ENCODE peak calls at places on chromosome 13, in seven cellular contexts. One of them, this sample, is unnamed.

GRCh38 chr13:33464345-33464744 is 178.8 kb upstream of the STARD13 start:
- DNase-seq in SK-N-SH: no peak
- DNase-seq in K562: no peak
- DNase-seq in HepG2: no peak
- DNase-seq in H1: no peak
- DNase-seq in GM12891: no peak
- DNase-seq in GM12878: no peak
- DNase-seq in this sample: no peak

GRCh38 chr13:86002921-86003488 is 203.8 kb upstream of the SLITRK6 start:
- DNase-seq in GM12878: no peak
- DNase-seq in HepG2: no peak
- DNase-seq in K562: no peak
- DNase-seq in H1: no peak
- DNase-seq in SK-N-SH: no peak
- DNase-seq in GM12891: no peak
- DNase-seq in this sample: no peak

GRCh38 chr13:22047082-22047784 is 376.4 kb downstream of the FGF9 start:
- DNase-seq in H1: no peak
- DNase-seq in GM12878: no peak
- DNase-seq in K562: no peak
- DNase-seq in HepG2: peak
- DNase-seq in GM12891: no peak
- DNase-seq in SK-N-SH: no peak
- DNase-seq in this sample: no peak

GRCh38 chr13:50352720-50353491 is 337.7 kb downstream of the KCNRG start:
- DNase-seq in GM12891: no peak
- DNase-seq in H1: no peak
- DNase-seq in GM12878: no peak
- DNase-seq in HepG2: no peak
- DNase-seq in SK-N-SH: no peak
- DNase-seq in K562: no peak
- DNase-seq in this sample: no peak

GRCh38 chr13:112760440-112760839 is 70.6 kb downstream of the ATP11A start:
- DNase-seq in GM12891: no peak
- DNase-seq in HepG2: no peak
- DNase-seq in GM12878: no peak
- DNase-seq in K562: no peak
- DNase-seq in SK-N-SH: no peak
- DNase-seq in H1: no peak
- DNase-seq in this sample: no peak

GRCh38 chr13:39930060-39930459 is 274.6 kb downstream of the COG6 start:
- DNase-seq in GM12878: no peak
- DNase-seq in K562: no peak
- DNase-seq in SK-N-SH: no peak
- DNase-seq in H1: no peak
- DNase-seq in GM12891: no peak
- DNase-seq in HepG2: no peak
- DNase-seq in this sample: no peak

GRCh38 chr13:51152713-51153112 is 41.6 kb upstream of the C13orf42 start:
- DNase-seq in SK-N-SH: no peak
- DNase-seq in HepG2: no peak
- DNase-seq in K562: no peak
- DNase-seq in H1: no peak
- DNase-seq in GM12891: no peak
- DNase-seq in GM12878: no peak
- DNase-seq in this sample: no peak

GRCh38 chr13:50584856-50585580 is 258.5 kb downstream of the DLEU7 start:
- DNase-seq in K562: no peak
- DNase-seq in SK-N-SH: no peak
- DNase-seq in GM12891: no peak
- DNase-seq in H1: no peak
- DNase-seq in HepG2: no peak
- DNase-seq in GM12878: no peak
- DNase-seq in this sample: no peak

GRCh38 chr13:92972751-92973150 is 253.9 kb upstream of the GPC6 start:
- DNase-seq in HepG2: no peak
- DNase-seq in GM12891: no peak
- DNase-seq in SK-N-SH: no peak
- DNase-seq in H1: no peak
- DNase-seq in GM12878: no peak
- DNase-seq in K562: no peak
- DNase-seq in this sample: no peak

GRCh38 chr13:40895207-40895606 is 105.8 kb downstream of the SLC25A15 start:
- DNase-seq in GM12891: no peak
- DNase-seq in H1: no peak
- DNase-seq in HepG2: no peak
- DNase-seq in GM12878: no peak
- DNase-seq in K562: no peak
- DNase-seq in SK-N-SH: no peak
- DNase-seq in this sample: no peak

GRCh38 chr13:87003265-87003664 is 667.9 kb upstream of the SLITRK5 start:
- DNase-seq in GM12891: no peak
- DNase-seq in HepG2: no peak
- DNase-seq in SK-N-SH: no peak
- DNase-seq in H1: no peak
- DNase-seq in K562: no peak
- DNase-seq in GM12878: no peak
- DNase-seq in this sample: no peak

GRCh38 chr13:100363351-100363750 is 225.2 kb downstream of the GGACT start:
- DNase-seq in H1: no peak
- DNase-seq in GM12878: no peak
- DNase-seq in SK-N-SH: no peak
- DNase-seq in GM12891: no peak
- DNase-seq in HepG2: no peak
- DNase-seq in K562: no peak
- DNase-seq in this sample: no peak

GRCh38 chr13:85798999-85799646 is at the start of gene SLITRK6:
- DNase-seq in GM12878: no peak
- DNase-seq in SK-N-SH: peak
- DNase-seq in GM12891: no peak
- DNase-seq in HepG2: no peak
- DNase-seq in K562: no peak
- DNase-seq in H1: peak
- DNase-seq in this sample: no peak

GRCh38 chr13:40191186-40191980 is 475.1 kb downstream of the FOXO1 start:
- DNase-seq in GM12891: no peak
- DNase-seq in K562: no peak
- DNase-seq in H1: no peak
- DNase-seq in GM12878: no peak
- DNase-seq in SK-N-SH: no peak
- DNase-seq in HepG2: no peak
- DNase-seq in this sample: no peak

GRCh38 chr13:44576396-44577235 is 486 bp upstream of the TSC22D1 start:
- DNase-seq in H1: no peak
- DNase-seq in GM12891: peak
- DNase-seq in HepG2: no peak
- DNase-seq in GM12878: no peak
- DNase-seq in SK-N-SH: peak
- DNase-seq in K562: peak
- DNase-seq in this sample: peak

GRCh38 chr13:110702591-110703526 is 3.1 kb downstream of the CARS2 start:
- DNase-seq in H1: no peak
- DNase-seq in SK-N-SH: peak
- DNase-seq in K562: no peak
- DNase-seq in HepG2: no peak
- DNase-seq in GM12891: no peak
- DNase-seq in GM12878: no peak
- DNase-seq in this sample: no peak

GRCh38 chr13:110700186-110700585 is 5.7 kb downstream of the CARS2 start:
- DNase-seq in K562: no peak
- DNase-seq in SK-N-SH: no peak
- DNase-seq in H1: no peak
- DNase-seq in GM12878: no peak
- DNase-seq in GM12891: no peak
- DNase-seq in HepG2: no peak
- DNase-seq in this sample: no peak

GRCh38 chr13:110699148-110700145 is 6.5 kb downstream of the CARS2 start:
- DNase-seq in GM12878: no peak
- DNase-seq in GM12891: no peak
- DNase-seq in H1: no peak
- DNase-seq in K562: no peak
- DNase-seq in HepG2: no peak
- DNase-seq in SK-N-SH: no peak
- DNase-seq in this sample: no peak

GRCh38 chr13:110705356-110705825 is 525 bp downstream of the CARS2 start:
- DNase-seq in GM12878: no peak
- DNase-seq in SK-N-SH: no peak
- DNase-seq in K562: no peak
- DNase-seq in H1: no peak
- DNase-seq in HepG2: no peak
- DNase-seq in GM12891: no peak
- DNase-seq in this sample: no peak

GRCh38 chr13:110702089-110702488 is 3.8 kb downstream of the CARS2 start:
- DNase-seq in K562: no peak
- DNase-seq in GM12878: no peak
- DNase-seq in SK-N-SH: no peak
- DNase-seq in H1: no peak
- DNase-seq in GM12891: no peak
- DNase-seq in HepG2: no peak
- DNase-seq in this sample: no peak
- TF ChIP-seq TAF1 in K562: no peak
- TF ChIP-seq TAF1 in GM12878: no peak
- TF ChIP-seq TAF1 in SK-N-SH: no peak
- TF ChIP-seq TAF1 in H1: no peak
- TF ChIP-seq TAF1 in GM12891: no peak
- TF ChIP-seq TAF1 in HepG2: no peak
- TF ChIP-seq TAF1 in this sample: no peak

GRCh38 chr13:99056381-99057014 is 78.6 kb upstream of the DOCK9 start:
- DNase-seq in SK-N-SH: no peak
- DNase-seq in HepG2: no peak
- DNase-seq in GM12878: no peak
- DNase-seq in K562: no peak
- DNase-seq in H1: no peak
- DNase-seq in GM12891: no peak
- DNase-seq in this sample: no peak

GRCh38 chr13:99059498-99060070 is 81.7 kb upstream of the DOCK9 start:
- DNase-seq in GM12891: no peak
- DNase-seq in SK-N-SH: no peak
- DNase-seq in H1: no peak
- DNase-seq in HepG2: no peak
- DNase-seq in K562: no peak
- DNase-seq in GM12878: no peak
- DNase-seq in this sample: no peak

GRCh38 chr13:99055286-99056073 is 77.6 kb upstream of the DOCK9 start:
- DNase-seq in SK-N-SH: no peak
- DNase-seq in H1: no peak
- DNase-seq in K562: no peak
- DNase-seq in HepG2: no peak
- DNase-seq in GM12878: no peak
- DNase-seq in GM12891: no peak
- DNase-seq in this sample: no peak

GRCh38 chr13:99058527-99059495 is 80.9 kb upstream of the DOCK9 start:
- DNase-seq in H1: no peak
- DNase-seq in GM12878: no peak
- DNase-seq in GM12891: no peak
- DNase-seq in K562: no peak
- DNase-seq in HepG2: no peak
- DNase-seq in SK-N-SH: no peak
- DNase-seq in this sample: no peak

GRCh38 chr13:99057310-99057975 is 79.6 kb upstream of the DOCK9 start:
- DNase-seq in K562: no peak
- DNase-seq in GM12891: no peak
- DNase-seq in GM12878: no peak
- DNase-seq in HepG2: no peak
- DNase-seq in SK-N-SH: no peak
- DNase-seq in H1: no peak
- DNase-seq in this sample: no peak
- TF ChIP-seq TAF1 in K562: no peak
- TF ChIP-seq TAF1 in GM12891: no peak
- TF ChIP-seq TAF1 in GM12878: no peak
- TF ChIP-seq TAF1 in HepG2: no peak
- TF ChIP-seq TAF1 in SK-N-SH: no peak
- TF ChIP-seq TAF1 in H1: no peak
- TF ChIP-seq TAF1 in this sample: no peak

GRCh38 chr13:36337938-36338337 is 8.3 kb downstream of the SPART start:
- DNase-seq in HepG2: no peak
- DNase-seq in H1: no peak
- DNase-seq in GM12878: no peak
- DNase-seq in K562: no peak
- DNase-seq in GM12891: no peak
- DNase-seq in SK-N-SH: no peak
- DNase-seq in this sample: no peak

GRCh38 chr13:36344173-36344572 is 2.0 kb downstream of the SPART start:
- DNase-seq in H1: no peak
- DNase-seq in HepG2: no peak
- DNase-seq in GM12891: no peak
- DNase-seq in SK-N-SH: no peak
- DNase-seq in K562: peak
- DNase-seq in GM12878: no peak
- DNase-seq in this sample: no peak

GRCh38 chr13:36341718-36342117 is 4.5 kb downstream of the SPART start:
- DNase-seq in GM12891: no peak
- DNase-seq in GM12878: no peak
- DNase-seq in H1: no peak
- DNase-seq in SK-N-SH: no peak
- DNase-seq in K562: no peak
- DNase-seq in HepG2: no peak
- DNase-seq in this sample: no peak

GRCh38 chr13:36343766-36344165 is 2.4 kb downstream of the SPART start:
- DNase-seq in GM12878: no peak
- DNase-seq in SK-N-SH: no peak
- DNase-seq in K562: no peak
- DNase-seq in HepG2: no peak
- DNase-seq in GM12891: no peak
- DNase-seq in H1: no peak
- DNase-seq in this sample: no peak

GRCh38 chr13:36339600-36340155 is 6.5 kb downstream of the SPART start:
- DNase-seq in GM12891: no peak
- DNase-seq in K562: no peak
- DNase-seq in SK-N-SH: no peak
- DNase-seq in H1: no peak
- DNase-seq in HepG2: no peak
- DNase-seq in GM12878: no peak
- DNase-seq in this sample: no peak
- TF ChIP-seq TAF1 in GM12891: no peak
- TF ChIP-seq TAF1 in K562: no peak
- TF ChIP-seq TAF1 in SK-N-SH: no peak
- TF ChIP-seq TAF1 in H1: no peak
- TF ChIP-seq TAF1 in HepG2: no peak
- TF ChIP-seq TAF1 in GM12878: no peak
- TF ChIP-seq TAF1 in this sample: no peak

DNA sequence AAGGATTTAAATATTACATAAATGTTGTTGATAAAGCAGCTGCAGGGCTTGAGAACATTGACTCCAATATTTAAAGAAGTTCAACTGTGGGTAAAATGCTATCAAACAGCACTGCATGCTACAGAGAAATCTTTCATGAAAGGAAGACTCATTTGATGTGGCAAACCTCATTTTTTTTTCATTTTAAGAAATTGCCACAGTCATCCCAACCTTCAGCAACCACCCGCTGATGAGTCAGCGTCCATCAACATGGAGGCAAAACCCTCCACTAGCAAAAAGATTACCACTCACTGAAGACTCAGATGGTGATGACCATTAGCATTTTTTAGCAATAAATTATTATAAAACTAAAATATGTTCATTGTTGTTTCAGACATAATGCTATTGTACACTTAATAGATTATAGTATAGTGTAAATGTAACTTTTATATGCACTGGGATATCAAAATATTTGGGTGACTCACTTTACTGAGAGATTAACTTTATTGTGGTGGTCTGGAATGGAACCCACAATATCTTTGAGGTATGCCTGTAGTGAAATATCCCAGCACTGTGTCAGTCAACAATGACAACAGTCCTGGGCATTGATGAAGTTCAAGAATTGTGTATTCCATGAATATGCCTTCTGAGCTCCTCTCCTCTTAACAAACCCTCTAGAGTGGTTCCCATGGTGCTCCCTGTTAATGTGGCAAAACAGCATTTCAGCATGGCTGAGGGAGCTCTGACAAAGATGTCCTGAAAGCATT is 52.4 kb upstream of the SOX21 start:
- DNase-seq in SK-N-SH: no peak
- DNase-seq in GM12878: no peak
- DNase-seq in HepG2: no peak
- DNase-seq in H1: no peak
- DNase-seq in K562: no peak
- DNase-seq in GM12891: no peak
- DNase-seq in this sample: no peak
- TF ChIP-seq TAF1 in SK-N-SH: no peak
- TF ChIP-seq TAF1 in GM12878: no peak
- TF ChIP-seq TAF1 in HepG2: no peak
- TF ChIP-seq TAF1 in H1: no peak
- TF ChIP-seq TAF1 in K562: no peak
- TF ChIP-seq TAF1 in GM12891: no peak
- TF ChIP-seq TAF1 in this sample: no peak